ENCODE peak calls at places on chromosomes 5 and 9, in six cellular contexts. V, G, D, O, B and K are unnamed samples.

GRCh38 chr9:32873131-32873530 is 89.8 kb downstream of the TMEM215 start:
- DNase-seq in G (no peak), V (no peak), O (no peak), B (no peak), D (no peak), K (no peak)

GRCh38 chr9:83011611-83012010 is 51.3 kb downstream of the RASEF start:
- DNase-seq in D (no peak), G (no peak), B (no peak), V (no peak), O (no peak), K (no peak)

GRCh38 chr5:77358566-77359205 is 133.4 kb downstream of the WDR41 start:
- DNase-seq in O (no peak), D (no peak), G (no peak), V (peak), B (no peak), K (no peak)

GRCh38 chr9:124518116-124518515 is 10.9 kb upstream of the NR5A1 start:
- DNase-seq in V (no peak), B (no peak), D (no peak), G (no peak), O (no peak), K (no peak)

GRCh38 chr9:5920860-5921328 is 30.2 kb downstream of the MLANA start:
- DNase-seq in O (no peak), D (peak), G (no peak), V (no peak), B (no peak), K (peak)

GRCh38 chr5:80592761-80593160 is 22.7 kb upstream of the ANKRD34B start:
- DNase-seq in B (no peak), D (no peak), G (no peak), O (no peak), V (no peak), K (no peak)

GRCh38 chr5:81751836-81752643 is 1.1 kb upstream of the SSBP2 start:
- DNase-seq in G (no peak), B (no peak), D (no peak), O (no peak), V (peak), K (no peak)

GRCh38 chr9:70802206-70802605 is 319.2 kb downstream of the TRPM3 start:
- DNase-seq in G (no peak), B (no peak), O (no peak), D (no peak), V (peak), K (no peak)

GRCh38 chr9:107000218-107000617 is 137.3 kb downstream of the ZNF462 start:
- DNase-seq in D (no peak), V (no peak), G (no peak), B (no peak), O (no peak), K (no peak)

GRCh38 chr5:27682600-27682999 is 644.2 kb upstream of the CDH9 start:
- DNase-seq in G (no peak), D (no peak), V (peak), O (no peak), B (peak), K (peak)

GRCh38 chr5:169201597-169201996 is 99.3 kb downstream of the SLIT3 start:
- DNase-seq in V (no peak), G (no peak), D (no peak), B (no peak), O (no peak), K (peak)

GRCh38 chr9:96383165-96383939 is at the start of gene SLC35D2:
- DNase-seq in V (peak), O (peak), G (peak), D (peak), B (peak), K (peak)

GRCh38 chr5:32098291-32098690 is 75.8 kb downstream of the GOLPH3 start:
- DNase-seq in O (no peak), G (no peak), D (no peak), B (no peak), V (no peak), K (no peak)

GRCh38 chr5:145632701-145633100 is 202.4 kb downstream of the PRELID2 start:
- DNase-seq in G (no peak), D (no peak), O (no peak), B (no peak), V (no peak), K (no peak)